ENCODE peak calls at places on chromosomes 11 and 22, in ten cellular contexts. D is endodermal cell, O is H1, C is mesendoderm, S is GM23338, G is sigmoid colon, T is brain microvascular endothelial cell, E is ovary, N is SJSA1, B is pancreas. Z is an unnamed sample.

GRCh38 chr11:102192349-102193066 is 82.3 kb downstream of the YAP1 start:
- DNase-seq in D (no peak), O (no peak), C (peak; percentile 77), S (no peak), G (no peak), T (no peak), E (no peak), N (no peak), B (no peak), Z (no peak)

GRCh38 chr11:128776434-128777284 is 82.8 kb downstream of the FLI1 start:
- DNase-seq in D (peak; percentile 92), O (no peak), C (peak; percentile 86), S (peak; percentile 93), G (no peak), T (peak; percentile 59), E (peak; percentile 58), N (no peak), B (peak; percentile 84), Z (peak; percentile 15)

GRCh38 chr11:35144103-35144741 is 5.3 kb downstream of the CD44 start:
- DNase-seq in D (no peak), O (no peak), C (no peak), S (no peak), G (no peak), T (peak; percentile 53), E (no peak), N (peak; percentile 78), B (no peak), Z (no peak)

GRCh38 chr22:48488149-48488551 is 1339.5 kb downstream of the BRD1 start:
- DNase-seq in D (no peak), O (no peak), C (peak; percentile 48), S (no peak), G (no peak), T (no peak), E (no peak), N (peak; percentile 41), B (no peak), Z (no peak)

GRCh38 chr11:2382927-2383822 is 6.1 kb downstream of the CD81 start:
- DNase-seq in D (peak; percentile 70), O (no peak), C (peak; percentile 53), S (peak; percentile 56), G (peak; percentile 92), T (no peak), E (peak; percentile 74), N (no peak), B (no peak), Z (no peak)

GRCh38 chr22:41178425-41178975 is 26.6 kb upstream of the L3MBTL2 start:
- DNase-seq in D (no peak), O (no peak), C (no peak), S (no peak), G (peak; percentile 71), T (no peak), E (peak; percentile 68), N (no peak), B (no peak), Z (peak; percentile 67)

GRCh38 chr11:69487849-69488542 is 6.5 kb downstream of the LINC01488 start:
- DNase-seq in D (no peak), O (no peak), C (no peak), S (no peak), G (no peak), T (no peak), E (no peak), N (no peak), B (no peak), Z (no peak)

GRCh38 chr11:126105022-126105747 is 42.5 kb upstream of the CDON start:
- DNase-seq in D (peak; percentile 52), O (no peak), C (no peak), S (no peak), G (no peak), T (no peak), E (no peak), N (no peak), B (no peak), Z (no peak)

GRCh38 chr11:35549787-35550186 is 24.4 kb upstream of the PAMR1 start:
- DNase-seq in D (peak; percentile 60), O (no peak), C (peak; percentile 75), S (peak; percentile 18), G (no peak), T (peak; percentile 97), E (no peak), N (peak; percentile 90), B (no peak), Z (no peak)

GRCh38 chr11:111046291-111046690 is 199.2 kb upstream of the POU2AF2 start:
- DNase-seq in D (no peak), O (no peak), C (no peak), S (no peak), G (no peak), T (peak; percentile 29), E (no peak), N (no peak), B (no peak), Z (no peak)

GRCh38 chr11:43558056-43558455 is 122.5 kb upstream of the HSD17B12 start:
- DNase-seq in D (no peak), O (no peak), C (no peak), S (no peak), G (no peak), T (no peak), E (no peak), N (no peak), B (no peak), Z (no peak)

GRCh38 chr11:123195182-123196059 is at the start of gene CLMP:
- DNase-seq in D (peak; percentile 88), O (no peak), C (peak; percentile 89), S (peak; percentile 86), G (peak; percentile 93), T (no peak), E (peak; percentile 80), N (peak; percentile 59), B (peak; percentile 63), Z (no peak)

GRCh38 chr11:76667271-76667818 is 3.2 kb downstream of the LRRC32 start:
- DNase-seq in D (peak; percentile 45), O (no peak), C (no peak), S (no peak), G (peak; percentile 57), T (no peak), E (peak; percentile 27), N (no peak), B (peak; percentile 43), Z (no peak)

GRCh38 chr22:36457688-36458450 is 23.6 kb downstream of the TXN2 start:
- DNase-seq in D (peak; percentile 71), O (no peak), C (no peak), S (no peak), G (peak; percentile 83), T (no peak), E (peak; percentile 65), N (no peak), B (no peak), Z (no peak)

GRCh38 chr11:34264266-34265110 is 93.3 kb downstream of the ABTB2 start:
- DNase-seq in D (no peak), O (no peak), C (no peak), S (no peak), G (no peak), T (no peak), E (no peak), N (no peak), B (no peak), Z (no peak)

GRCh38 chr11:88151866-88152265 is 23.4 kb downstream of the RAB38 start:
- DNase-seq in D (no peak), O (no peak), C (no peak), S (no peak), G (no peak), T (no peak), E (no peak), N (no peak), B (no peak), Z (no peak)

GRCh38 chr11:88146106-88146505 is 29.1 kb downstream of the RAB38 start:
- DNase-seq in D (no peak), O (no peak), C (no peak), S (no peak), G (no peak), T (no peak), E (no peak), N (no peak), B (no peak), Z (no peak)
- H3K27me3 ChIP-seq in D (no peaks in the 10 kb centered on the region), O (no peaks in the 10 kb centered on the region), C (no peaks in the 10 kb centered on the region), S (no peaks in the 10 kb centered on the region), G (no peaks in the 10 kb centered on the region), T (no peaks in the 10 kb centered on the region), E (no peaks in the 10 kb centered on the region), N (no peaks in the 10 kb centered on the region), B (no peaks in the 10 kb centered on the region), Z (no peaks in the 10 kb centered on the region)

GRCh38 chr11:130840683-130841082 is 75.6 kb downstream of the SNX19 start:
- DNase-seq in D (no peak), O (no peak), C (no peak), S (no peak), G (no peak), T (no peak), E (no peak), N (no peak), B (no peak), Z (no peak)

GRCh38 chr11:130834886-130835285 is 81.4 kb downstream of the SNX19 start:
- DNase-seq in D (no peak), O (no peak), C (no peak), S (no peak), G (no peak), T (no peak), E (no peak), N (no peak), B (no peak), Z (no peak)

GRCh38 chr11:130837194-130837593 is 79.1 kb downstream of the SNX19 start:
- DNase-seq in D (no peak), O (no peak), C (no peak), S (no peak), G (no peak), T (no peak), E (no peak), N (no peak), B (no peak), Z (no peak)

GRCh38 chr11:130839950-130840666 is 76.2 kb downstream of the SNX19 start:
- DNase-seq in D (no peak), O (no peak), C (no peak), S (no peak), G (no peak), T (peak; percentile 32), E (no peak), N (no peak), B (no peak), Z (no peak)
- H3K4me3 ChIP-seq in D (no peak overlapping the region), O (no peak overlapping the region), C (no peak overlapping the region), S (no peak overlapping the region), G (no peak overlapping the region), T (no peak overlapping the region), E (no peak overlapping the region), N (no peak overlapping the region), B (no peak overlapping the region), Z (no peak overlapping the region)

GRCh38 chr11:14413307-14414072 is 54.5 kb upstream of the RRAS2 start:
- DNase-seq in D (peak; percentile 92), O (peak; percentile 43), C (peak; percentile 93), S (peak; percentile 86), G (peak; percentile 70), T (peak; percentile 51), E (peak; percentile 39), N (peak; percentile 62), B (no peak), Z (no peak)
- H3K27ac ChIP-seq in D (no peak overlapping the region), O (no peak overlapping the region), C (peak overlapping the region; percentile 8), S (peak overlapping the region; percentile 14), G (peak overlapping the region; percentile 65), T (no peak overlapping the region), E (no peak overlapping the region), N (no peak overlapping the region), B (no peak overlapping the region), Z (no peak overlapping the region)

DNA sequence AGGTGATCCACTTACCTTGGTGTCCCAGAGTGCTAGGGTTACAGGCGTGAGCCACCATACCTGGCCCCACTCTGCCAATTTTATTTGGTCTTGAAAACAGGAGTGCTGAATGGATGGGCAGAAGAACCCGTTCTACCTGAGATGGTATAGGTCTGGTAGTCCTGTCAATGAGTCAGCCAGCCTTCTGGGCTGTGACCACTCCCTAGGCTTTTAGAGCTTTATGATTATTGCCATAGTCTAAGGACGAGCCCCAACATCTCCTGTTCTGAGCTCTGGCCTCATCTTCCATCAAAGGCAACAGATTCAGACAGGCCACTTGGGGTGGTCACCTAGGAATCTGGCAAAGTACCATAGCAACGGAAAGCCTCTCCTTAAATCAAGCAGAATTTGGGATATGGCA is 11.5 kb downstream of the ZDHHC5 start:
- DNase-seq in D (no peak), O (no peak), C (no peak), S (no peak), G (no peak), T (no peak), E (no peak), N (no peak), B (no peak), Z (no peak)
- H3K27me3 ChIP-seq in D (no peaks in the 10 kb centered on the region), O (no peaks in the 10 kb centered on the region), C (no peaks in the 10 kb centered on the region), S (no peaks in the 10 kb centered on the region), G (no peaks in the 10 kb centered on the region), T (no peaks in the 10 kb centered on the region), E (no peaks in the 10 kb centered on the region), N (no peaks in the 10 kb centered on the region), B (no peaks in the 10 kb centered on the region), Z (no peaks in the 10 kb centered on the region)